ENCODE peak calls at places on chromosomes 13 and 19, in five cellular contexts. J is tibial artery, A is neural progenitor cell, P is heart right ventricle, W is aorta. H is an unnamed sample. For H3K4me1, the result is how much of the 10 kb centered on the place peaks cover.

GRCh38 chr13:70623260-70623659 is 515.0 kb upstream of the KLHL1 start:
- DNase-seq in P (no peak), A (peak), J (no peak), W (no peak), H (peak)

GRCh38 chr19:44111910-44112463 is 1.2 kb upstream of the ZNF225 start:
- DNase-seq in A (peak), P (no peak), J (no peak), W (no peak), H (peak)

GRCh38 chr13:38814331-38814730 is 127.5 kb downstream of the FREM2 start:
- DNase-seq in A (no peak), J (no peak), P (no peak), W (no peak), H (no peak)

GRCh38 chr13:33194820-33195692 is 90.5 kb downstream of the STARD13 start:
- DNase-seq in A (no peak), J (no peak), W (no peak), P (no peak), H (peak)

GRCh38 chr13:23384111-23384510 is 49.4 kb downstream of the SACS start:
- DNase-seq in W (no peak), J (no peak), P (no peak), A (no peak), H (no peak)

GRCh38 chr19:33064778-33065550 is at the start of gene RHPN2:
- DNase-seq in P (peak), J (no peak), W (peak), A (peak), H (peak)

GRCh38 chr13:21668665-21669599 is 1.9 kb upstream of the FGF9 start:
- DNase-seq in W (no peak), A (peak), P (no peak), J (peak), H (no peak)

GRCh38 chr13:99681695-99682094 is 180.4 kb downstream of the TM9SF2 start:
- DNase-seq in P (no peak), W (no peak), J (no peak), A (no peak), H (no peak)

GRCh38 chr19:42301646-42302204 is at the start of gene PRR19:
- DNase-seq in W (peak), J (no peak), P (no peak), A (peak), H (peak)

GRCh38 chr13:72255908-72256307 is 388.9 kb upstream of the DACH1 start:
- DNase-seq in W (no peak), J (no peak), P (no peak), A (peak), H (peak)

GRCh38 chr19:23823952-23824389 is 65.3 kb upstream of the ZNF681 start:
- DNase-seq in P (no peak), W (no peak), J (no peak), A (peak), H (peak)

GRCh38 chr13:24192036-24192810 is 31.7 kb downstream of the SPATA13 start:
- DNase-seq in A (no peak), P (no peak), W (no peak), J (no peak), H (no peak)

GRCh38 chr13:23848639-23849282 is 40.4 kb downstream of the MIPEP start:
- DNase-seq in P (no peak), J (no peak), A (no peak), W (no peak), H (no peak)

DNA sequence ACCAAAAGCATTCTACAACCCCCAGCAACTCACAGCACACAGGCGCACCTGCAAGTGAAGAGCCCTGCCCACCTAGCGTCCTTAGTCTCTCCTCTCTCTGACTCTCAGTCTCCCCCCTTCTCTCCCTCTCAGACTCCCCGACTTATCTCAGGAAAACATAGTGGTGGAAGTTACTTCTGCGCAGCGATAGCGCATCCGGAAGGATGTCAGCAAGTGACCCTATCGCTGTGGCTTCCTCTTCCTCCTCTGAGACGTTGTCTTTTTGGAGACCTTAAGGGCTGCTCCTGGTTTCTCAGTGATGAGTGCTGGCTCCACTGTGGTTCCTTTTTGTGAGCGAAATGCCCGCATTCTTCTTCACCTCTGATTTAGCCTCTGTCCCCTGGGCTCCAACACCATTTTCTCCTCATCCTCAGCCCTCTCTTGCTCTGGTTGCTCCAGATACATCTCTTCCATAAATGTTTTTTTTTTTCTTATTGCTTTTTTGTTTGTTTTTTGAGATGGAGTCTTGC is 1.4 kb upstream of the YIF1B start:
- DNase-seq in A (no peak), W (no peak), P (no peak), J (no peak), H (no peak)
- H3K4me1 ChIP-seq in A (under half), W (under half), P (under half), J (under half), H (under half)

GRCh38 chr19:8148410-8149231 is 771 bp downstream of the FBN3 start:
- DNase-seq in W (no peak), A (peak), J (no peak), P (no peak), H (no peak)
- H3K4me3 ChIP-seq in W (no peak), A (peak), J (no peak), P (peak), H (peak)

DNA sequence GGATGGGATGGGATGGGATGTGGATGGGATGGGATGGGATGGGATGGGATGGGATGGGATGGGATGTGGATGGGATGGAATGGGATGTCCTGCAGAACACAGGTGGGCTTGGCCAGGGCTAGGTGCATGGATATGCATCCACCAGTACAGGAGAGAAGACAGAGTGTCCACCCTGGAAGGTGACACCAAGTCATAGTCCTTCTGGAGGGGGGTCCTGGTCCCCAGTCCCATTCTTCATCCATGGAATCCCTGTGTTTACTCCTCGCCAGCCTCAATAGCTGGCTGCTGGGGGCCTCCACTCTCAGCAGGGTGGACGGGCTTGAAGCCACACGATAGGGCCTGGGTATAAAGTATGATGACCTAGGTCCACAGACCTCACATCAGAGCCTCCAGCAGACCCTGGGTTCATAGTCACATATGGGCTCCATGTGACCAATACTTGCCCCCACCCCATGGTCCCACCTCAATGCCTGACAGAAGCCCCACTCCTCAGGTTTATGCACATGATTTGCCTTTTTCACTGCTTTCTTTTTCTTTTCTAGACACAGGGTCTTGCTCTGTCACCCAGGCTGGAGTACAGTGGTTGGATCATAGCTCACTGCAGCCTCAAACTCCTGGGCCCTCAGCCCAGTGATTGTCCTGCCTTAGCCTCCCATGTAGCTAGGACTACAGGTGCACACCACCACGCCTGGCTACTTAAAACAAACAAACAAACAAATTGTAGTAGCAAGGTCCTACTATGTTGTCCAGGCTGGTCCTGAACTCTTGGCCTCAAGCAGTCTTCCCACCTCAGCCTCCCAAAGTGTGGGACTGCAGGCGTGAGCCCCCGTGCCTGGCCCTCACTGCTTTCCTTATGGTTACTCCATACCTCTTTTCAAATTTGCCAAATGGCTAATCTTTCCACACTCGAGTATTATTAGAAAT is 39.9 kb downstream of the RFX2 start:
- DNase-seq in J (peak), P (no peak), A (no peak), W (no peak), H (no peak)
- H3K4me1 ChIP-seq in J (under half), P (under half), A (under half), W (under half), H (under half)

DNA sequence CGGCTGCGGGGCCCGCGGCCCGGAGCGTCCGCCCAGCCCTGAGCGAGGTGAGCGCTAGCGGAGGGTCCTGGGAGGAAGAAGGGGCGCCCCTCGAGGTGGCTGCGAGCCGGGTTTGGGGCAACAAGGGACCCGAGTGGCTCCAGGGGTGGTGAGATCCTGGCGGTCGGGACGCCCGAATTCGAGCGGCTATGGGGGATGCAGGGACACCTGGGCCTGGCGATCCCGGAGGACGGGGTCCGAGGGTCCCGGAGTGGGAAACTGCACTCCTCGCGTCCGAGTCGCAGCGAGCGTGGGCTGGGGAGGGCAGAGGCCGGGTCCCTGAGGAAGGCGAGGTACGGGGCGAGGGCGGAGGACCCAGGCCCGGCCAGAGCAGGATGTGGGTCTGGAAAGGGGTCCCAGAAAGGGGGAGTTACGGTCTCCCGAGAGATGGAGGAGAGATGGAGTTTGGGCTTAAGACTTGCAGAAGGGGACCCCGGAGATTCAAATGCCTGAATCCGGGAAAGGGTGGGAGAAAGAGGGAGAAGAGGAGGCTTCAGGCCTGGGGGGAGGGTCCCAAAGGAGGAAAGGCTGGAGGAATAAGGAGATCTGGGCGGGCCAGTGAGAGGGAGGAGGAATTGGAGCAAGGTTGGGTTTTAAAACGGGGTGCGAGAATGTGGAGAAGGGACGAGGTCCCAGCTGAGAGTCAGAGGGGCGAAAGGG is 542 bp downstream of the CACNG7 start:
- DNase-seq in A (peak), J (no peak), W (no peak), P (no peak), H (no peak)
- H3K4me3 ChIP-seq in A (peak), J (no peak), W (no peak), P (no peak), H (no peak)

DNA sequence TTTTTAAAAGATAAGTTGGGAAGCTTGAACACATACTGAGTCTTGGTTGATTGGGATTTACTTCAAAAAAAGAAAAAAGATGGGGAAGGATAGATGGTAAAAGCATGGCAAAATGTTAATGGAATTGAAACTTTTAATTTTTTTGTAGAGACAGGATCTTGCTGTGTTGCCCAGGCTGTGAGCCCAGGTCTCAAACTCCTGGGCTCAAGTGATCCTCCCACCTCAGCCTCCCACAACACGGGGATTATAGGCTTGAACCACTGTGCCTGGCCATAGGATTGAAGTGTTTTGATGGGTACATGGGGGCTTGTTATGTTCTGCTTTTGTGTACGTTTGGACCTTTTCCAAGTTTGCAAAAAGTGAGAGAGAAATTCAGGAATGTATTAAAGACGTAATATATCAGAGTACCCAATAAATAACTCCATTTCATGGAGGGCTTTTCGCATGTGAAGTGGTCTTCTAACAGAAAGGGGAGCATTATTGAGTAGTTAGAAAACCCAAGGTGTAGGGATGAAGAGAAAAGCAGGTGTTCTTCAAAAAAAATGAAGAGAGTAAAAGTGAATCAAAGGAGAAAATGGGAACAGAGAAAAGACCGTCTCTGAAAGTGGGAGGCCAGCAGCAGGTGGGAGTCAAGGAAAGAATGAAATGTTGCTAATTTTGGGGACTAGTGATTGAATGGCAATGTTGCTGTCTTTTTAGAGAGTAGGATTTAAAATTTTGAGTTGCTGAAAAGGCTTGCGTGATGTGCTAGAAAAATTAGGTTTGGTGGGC is 55.2 kb downstream of the GARRE1 start:
- DNase-seq in W (no peak), A (no peak), P (no peak), J (no peak), H (no peak)
- H3K4me1 ChIP-seq in W (under half), A (under half), P (half or more), J (under half), H (under half)

DNA sequence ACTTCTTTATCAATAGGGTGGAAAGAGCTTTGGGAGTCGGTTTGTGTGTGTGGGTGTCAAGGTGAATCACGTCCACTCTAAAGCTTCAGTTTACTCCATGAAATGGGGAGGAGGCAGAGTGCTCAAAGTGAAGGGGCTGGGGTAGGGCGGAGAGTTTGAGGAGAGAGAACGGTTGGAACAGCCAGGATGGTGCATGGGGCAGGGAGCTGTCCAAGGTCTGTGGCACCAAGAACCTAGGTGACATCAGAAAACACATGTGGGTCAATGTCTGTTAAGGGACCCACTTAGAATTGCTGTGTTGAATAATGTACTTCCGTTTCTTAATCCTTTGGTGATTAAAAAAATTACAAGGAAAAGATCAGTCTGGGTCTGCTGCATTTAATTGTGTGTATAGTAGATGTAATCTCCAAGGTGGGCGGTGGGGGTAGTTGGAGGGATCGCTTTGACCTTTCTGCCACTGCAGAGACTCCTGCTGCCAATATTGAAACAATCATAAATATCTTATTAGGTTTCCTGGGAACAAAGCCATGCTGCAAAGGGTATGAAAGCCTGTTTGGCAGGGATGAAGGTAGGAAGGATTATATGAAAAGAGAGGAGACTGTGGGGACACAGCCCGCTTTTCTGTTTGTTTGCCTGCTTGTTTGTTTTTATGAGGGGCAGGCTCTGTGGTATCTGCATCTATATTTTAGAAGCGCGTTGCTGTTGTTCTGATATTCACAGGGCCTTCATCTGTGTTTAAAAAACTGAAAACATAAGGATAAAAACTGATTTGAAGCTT is 122.3 kb downstream of the ATP8A2 start:
- DNase-seq in W (no peak), J (no peak), P (no peak), A (peak), H (peak)
- H3K4me3 ChIP-seq in W (no peak), J (no peak), P (no peak), A (no peak), H (no peak)

GRCh38 chr19:46787331-46788100 is 878 bp downstream of the SLC1A5 start:
- DNase-seq in P (peak), A (peak), W (peak), J (peak), H (peak)
- H3K4me1 ChIP-seq in P (under half), A (under half), W (under half), J (under half), H (under half)

DNA sequence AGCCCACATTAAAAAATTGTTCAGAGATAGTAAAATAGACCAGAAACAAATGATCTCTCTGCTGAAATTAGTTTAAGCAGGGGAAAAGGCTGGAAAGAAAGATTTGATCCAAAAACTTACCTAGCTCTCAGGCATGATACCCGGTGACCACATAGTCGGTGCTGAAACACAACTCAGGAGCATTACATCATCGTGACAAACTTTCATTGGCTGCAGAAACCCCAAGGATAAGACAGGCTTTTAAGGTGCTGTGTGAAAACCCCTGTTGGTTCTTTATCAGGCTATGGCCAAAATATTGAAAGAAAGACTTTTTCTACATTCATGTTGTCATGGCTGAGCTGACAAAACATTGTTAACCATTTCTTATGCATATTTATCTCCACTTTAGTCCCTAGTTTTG is 171.7 kb upstream of the KLF12 start:
- DNase-seq in J (no peak), P (no peak), W (no peak), A (peak), H (no peak)
- H3K4me3 ChIP-seq in J (no peak), P (peak), W (no peak), A (no peak), H (no peak)

GRCh38 chr19:6233827-6234511 is 45.8 kb downstream of the MLLT1 start:
- DNase-seq in P (peak), W (peak), J (no peak), A (no peak), H (no peak)
- H3K4me1 ChIP-seq in P (half or more), W (under half), J (half or more), A (under half), H (under half)